ENCODE peak calls at places on chromosome 4, in ten cellular contexts. B is activated CD8-positive, alpha-beta memory T cell treated with anti-CD3 and anti-CD28 coated beads for 4 hours; A is astrocyte of the hippocampus; P is glutamatergic neuron; F is NAMALWA; Q is NCI-H82; R is cerebellar cortex; S is AG04449; X is activated CD4-positive, alpha-beta T cell treated with anti-CD3 and anti-CD28 coated beads, Interleukin-2, amount 50 U/mL, for 1 hour; I is activated T-helper 1 cell treated with anti-CD3 and anti-CD28 coated beads, Interleukin-12 subunit alpha, Interleukin-12 subunit beta, Interleukin-2, Interleukin-4 antibody, amounts not matched to agents 30 ng/mL and 10 ng/mL and 1 ng/mL, durations not matched to agents 14 hours and 24 hours and 36 hours. Z is an unnamed sample.

GRCh38 chr4:70601422-70602039 is 9.5 kb downstream of the AMBN start:
- DNase-seq in B (peak), A (peak), P (peak), F (peak), Q (peak), R (peak), S (peak), X (peak), I (peak), Z (peak)

GRCh38 chr4:3465698-3466671 is 2.9 kb downstream of the DOK7 start:
- DNase-seq in B (no peak), A (no peak), P (peak), F (no peak), Q (no peak), R (no peak), S (no peak), X (no peak), I (no peak), Z (peak)

GRCh38 chr4:12894062-12894461 is 590.1 kb downstream of the RAB28 start:
- DNase-seq in B (no peak), A (no peak), P (no peak), F (no peak), Q (no peak), R (no peak), S (no peak), X (no peak), I (no peak), Z (no peak)

GRCh38 chr4:66000500-66001117 is 330.3 kb upstream of the EPHA5 start:
- DNase-seq in B (no peak), A (no peak), P (no peak), F (no peak), Q (no peak), R (no peak), S (no peak), X (no peak), I (no peak), Z (peak)

GRCh38 chr4:177191586-177191985 is 118.1 kb upstream of the NEIL3 start:
- DNase-seq in B (no peak), A (no peak), P (no peak), F (no peak), Q (no peak), R (no peak), S (no peak), X (no peak), I (no peak), Z (no peak)

GRCh38 chr4:123127865-123128264 is 205.5 kb upstream of the NUDT6 start:
- DNase-seq in B (no peak), A (no peak), P (no peak), F (no peak), Q (no peak), R (no peak), S (no peak), X (no peak), I (no peak), Z (no peak)

GRCh38 chr4:155759372-155760252 is 791 bp downstream of the GUCY1B1 start:
- DNase-seq in B (no peak), A (peak), P (peak), F (no peak), Q (peak), R (peak), S (no peak), X (no peak), I (no peak), Z (peak)

GRCh38 chr4:4386296-4386735 is 586 bp upstream of the NSG1 start:
- DNase-seq in B (no peak), A (peak), P (peak), F (no peak), Q (peak), R (peak), S (no peak), X (peak), I (no peak), Z (no peak)

GRCh38 chr4:172826346-172826745 is 342.3 kb upstream of the GALNT7 start:
- DNase-seq in B (no peak), A (peak), P (no peak), F (no peak), Q (no peak), R (no peak), S (no peak), X (no peak), I (no peak), Z (no peak)

GRCh38 chr4:561456-561855 is 14.6 kb downstream of the TMEM271 start:
- DNase-seq in B (no peak), A (no peak), P (no peak), F (no peak), Q (no peak), R (no peak), S (no peak), X (no peak), I (no peak), Z (no peak)

GRCh38 chr4:99324978-99325377 is 3.8 kb upstream of the ADH1B start:
- DNase-seq in B (no peak), A (peak), P (no peak), F (no peak), Q (no peak), R (peak), S (peak), X (no peak), I (no peak), Z (peak)

GRCh38 chr4:8269535-8270417 is at the start of gene HTRA3:
- DNase-seq in B (no peak), A (peak), P (no peak), F (no peak), Q (peak), R (no peak), S (no peak), X (no peak), I (no peak), Z (no peak)

GRCh38 chr4:145843148-145843547 is 95.5 kb downstream of the ZNF827 start:
- DNase-seq in B (no peak), A (no peak), P (no peak), F (no peak), Q (no peak), R (no peak), S (peak), X (no peak), I (no peak), Z (peak)

Z was measured in fibroblast of mammary gland.